ENCODE peak calls at places on chromosomes 1 and 21, in nine cellular contexts. G is EH, V is LoVo, E is GM12865, Y is HEK293T, J is GM23248, H is NAMALWA, K is astrocyte, I is T-helper 9 cell. L is an unnamed sample.

GRCh38 chr1:16131636-16132324 is 24.1 kb downstream of the EPHA2 start:
- DNase-seq in G (no peak), V (no peak), E (no peak), Y (no peak), J (no peak), H (no peak), K (no peak), I (no peak), L (no peak)

GRCh38 chr1:154759196-154759595 is 110.9 kb downstream of the KCNN3 start:
- DNase-seq in G (no peak), V (no peak), E (no peak), Y (no peak), J (no peak), H (no peak), K (no peak), I (no peak), L (no peak)

GRCh38 chr1:12464627-12465056 is 153.4 kb downstream of the DHRS3 start:
- DNase-seq in G (peak; percentile 84), V (no peak), E (no peak), Y (no peak), J (peak; percentile 94), H (no peak), K (peak; percentile 99), I (no peak), L (no peak)

GRCh38 chr21:16454371-16454770 is 724.6 kb downstream of the USP25 start:
- DNase-seq in G (no peak), V (no peak), E (no peak), Y (no peak), J (peak; percentile 37), H (peak; percentile 9), K (no peak), I (no peak), L (no peak)

GRCh38 chr1:216614011-216614934 is 109.0 kb downstream of the ESRRG start:
- DNase-seq in G (no peak), V (no peak), E (no peak), Y (no peak), J (no peak), H (no peak), K (no peak), I (no peak), L (no peak)

GRCh38 chr1:208166340-208167138 is 77.6 kb downstream of the PLXNA2 start:
- DNase-seq in G (no peak), V (no peak), E (no peak), Y (no peak), J (no peak), H (no peak), K (no peak), I (no peak), L (no peak)

GRCh38 chr1:107318932-107319331 is 178.1 kb downstream of the NTNG1 start:
- DNase-seq in G (no peak), V (no peak), E (peak; percentile 8), Y (no peak), J (no peak), H (peak; percentile 7), K (no peak), I (no peak), L (no peak)

GRCh38 chr1:25906644-25907300 is 553 bp upstream of the STMN1 start:
- DNase-seq in G (no peak), V (no peak), E (no peak), Y (no peak), J (no peak), H (peak; percentile 34), K (no peak), I (peak; percentile 21), L (peak; percentile 35)

GRCh38 chr1:31122779-31123178 is 57.3 kb upstream of the PUM1 start:
- DNase-seq in G (no peak), V (no peak), E (no peak), Y (no peak), J (peak; percentile 18), H (no peak), K (no peak), I (no peak), L (no peak)

GRCh38 chr1:159779403-159779851 is 1.3 kb upstream of the DUSP23 start:
- DNase-seq in G (peak; percentile 50), V (no peak), E (no peak), Y (no peak), J (peak; percentile 72), H (no peak), K (peak; percentile 90), I (no peak), L (no peak)

GRCh38 chr1:67716800-67717199 is 31.8 kb downstream of the GADD45A start:
- DNase-seq in G (peak; percentile 52), V (peak; percentile 83), E (no peak), Y (no peak), J (peak; percentile 73), H (no peak), K (no peak), I (no peak), L (no peak)

GRCh38 chr1:195030793-195031192 is 1577.4 kb downstream of the KCNT2 start:
- DNase-seq in G (no peak), V (no peak), E (no peak), Y (no peak), J (no peak), H (no peak), K (no peak), I (no peak), L (no peak)

GRCh38 chr1:117928881-117929339 is 511 bp downstream of the GDAP2 start:
- DNase-seq in G (peak; percentile 71), V (peak; percentile 69), E (peak; percentile 65), Y (peak; percentile 74), J (peak; percentile 82), H (peak; percentile 64), K (peak; percentile 44), I (peak; percentile 42), L (peak; percentile 49)

GRCh38 chr1:180568211-180568610 is 9.4 kb downstream of the OVAAL start:
- DNase-seq in G (no peak), V (no peak), E (no peak), Y (no peak), J (no peak), H (no peak), K (no peak), I (no peak), L (no peak)

GRCh38 chr1:29531596-29531995 is 295.3 kb downstream of the PTPRU start:
- DNase-seq in G (no peak), V (no peak), E (no peak), Y (no peak), J (no peak), H (no peak), K (no peak), I (no peak), L (no peak)

GRCh38 chr1:24545673-24546072 is 10.2 kb upstream of the NCMAP start:
- DNase-seq in G (no peak), V (no peak), E (no peak), Y (no peak), J (no peak), H (no peak), K (no peak), I (no peak), L (no peak)

GRCh38 chr1:107047602-107048001 is 8.9 kb upstream of the PRMT6 start:
- DNase-seq in G (peak; percentile 1), V (no peak), E (no peak), Y (no peak), J (no peak), H (peak; percentile 12), K (no peak), I (no peak), L (no peak)

GRCh38 chr21:32525282-32525681 is 60.0 kb downstream of the TCP10L start:
- DNase-seq in G (no peak), V (no peak), E (no peak), Y (no peak), J (no peak), H (no peak), K (no peak), I (no peak), L (no peak)

GRCh38 chr1:45815667-45816458 is 12.5 kb downstream of the MAST2 start:
- DNase-seq in G (peak; percentile 54), V (no peak), E (no peak), Y (no peak), J (peak; percentile 63), H (no peak), K (peak; percentile 11), I (no peak), L (no peak)

GRCh38 chr1:209769171-209769904 is 13.5 kb downstream of the TRAF3IP3 start:
- DNase-seq in G (peak; percentile 97), V (no peak), E (peak; percentile 92), Y (no peak), J (peak; percentile 90), H (peak; percentile 27), K (peak; percentile 90), I (peak; percentile 50), L (peak; percentile 53)

GRCh38 chr1:209802117-209802779 is 3.7 kb downstream of the IRF6 start:
- DNase-seq in G (no peak), V (no peak), E (no peak), Y (no peak), J (no peak), H (no peak), K (no peak), I (no peak), L (no peak)

GRCh38 chr1:233518344-233518743 is 95.6 kb upstream of the KCNK1 start:
- DNase-seq in G (peak; percentile 33), V (peak; percentile 38), E (peak; percentile 62), Y (peak; percentile 60), J (peak; percentile 47), H (peak; percentile 60), K (no peak), I (no peak), L (no peak)

GRCh38 chr1:175338447-175339135 is 146.0 kb upstream of the KIAA0040 start:
- DNase-seq in G (peak; percentile 9), V (no peak), E (peak; percentile 71), Y (peak; percentile 74), J (peak; percentile 12), H (peak; percentile 84), K (no peak), I (peak; percentile 51), L (peak; percentile 41)

GRCh38 chr1:186518395-186518794 is 57.5 kb upstream of the PDC start:
- DNase-seq in G (no peak), V (no peak), E (no peak), Y (no peak), J (no peak), H (no peak), K (no peak), I (no peak), L (no peak)

GRCh38 chr1:215156232-215156631 is 73.7 kb downstream of the KCNK2 start:
- DNase-seq in G (peak; percentile 63), V (no peak), E (no peak), Y (no peak), J (peak; percentile 45), H (no peak), K (peak; percentile 53), I (no peak), L (no peak)

GRCh38 chr1:47688631-47689296 is 250.9 kb downstream of the FOXD2 start:
- DNase-seq in G (no peak), V (no peak), E (no peak), Y (no peak), J (no peak), H (no peak), K (no peak), I (no peak), L (no peak)

GRCh38 chr1:36924282-36924791 is 110.0 kb downstream of the GRIK3 start:
- DNase-seq in G (peak; percentile 4), V (peak; percentile 25), E (peak; percentile 45), Y (peak; percentile 63), J (peak; percentile 58), H (peak; percentile 71), K (no peak), I (peak; percentile 7), L (no peak)

GRCh38 chr1:55246331-55246730 is 31.2 kb upstream of the USP24 start:
- DNase-seq in G (no peak), V (no peak), E (no peak), Y (no peak), J (no peak), H (no peak), K (no peak), I (no peak), L (no peak)

GRCh38 chr1:228410015-228410414 is 3.4 kb upstream of the TRIM11 start:
- DNase-seq in G (peak; percentile 42), V (no peak), E (no peak), Y (no peak), J (peak; percentile 64), H (no peak), K (no peak), I (no peak), L (no peak)

GRCh38 chr21:41879190-41879998 is at the start of gene PRDM15:
- DNase-seq in G (peak; percentile 78), V (peak; percentile 76), E (peak; percentile 93), Y (peak; percentile 84), J (peak; percentile 90), H (peak; percentile 77), K (peak; percentile 84), I (peak; percentile 72), L (peak; percentile 84)

GRCh38 chr1:17892225-17892624 is 137.1 kb downstream of the ACTL8 start:
- DNase-seq in G (no peak), V (no peak), E (no peak), Y (no peak), J (no peak), H (no peak), K (no peak), I (no peak), L (no peak)

L was measured in CD8-positive, alpha-beta memory T cell.